ENCODE peak calls at places on chromosome 1, in eight cellular contexts. S, Z, X, V, Q, M, E and I are unnamed samples.

GRCh38 chr1:50426702-50427085 is 3.5 kb upstream of the DMRTA2 start:
- DNase-seq in S (no peak), Z (no peak), X (no peak), V (no peak), Q (no peak), M (no peak), E (no peak), I (no peak)

GRCh38 chr1:70818391-70818790 is 229.2 kb downstream of the PTGER3 start:
- DNase-seq in S (no peak), Z (no peak), X (no peak), V (no peak), Q (no peak), M (peak; percentile 24), E (no peak), I (no peak)

GRCh38 chr1:27873671-27874384 is 1.5 kb downstream of the THEMIS2 start:
- DNase-seq in S (no peak), Z (no peak), X (no peak), V (no peak), Q (no peak), M (no peak), E (no peak), I (peak; percentile 90)

GRCh38 chr1:6259491-6260362 is 1.2 kb downstream of the GPR153 start:
- DNase-seq in S (peak; percentile 54), Z (peak; percentile 90), X (peak; percentile 45), V (peak; percentile 31), Q (peak; percentile 89), M (no peak), E (peak; percentile 86), I (no peak)

GRCh38 chr1:160834945-160835565 is 27.6 kb downstream of the CD244 start:
- DNase-seq in S (peak; percentile 18), Z (no peak), X (no peak), V (no peak), Q (no peak), M (no peak), E (no peak), I (no peak)

GRCh38 chr1:155277896-155278688 is 829 bp downstream of the HCN3 start:
- DNase-seq in S (peak; percentile 42), Z (peak; percentile 71), X (peak; percentile 13), V (no peak), Q (peak; percentile 84), M (no peak), E (no peak), I (no peak)

GRCh38 chr1:230753191-230753585 is 6.0 kb downstream of the CAPN9 start:
- DNase-seq in S (no peak), Z (no peak), X (no peak), V (no peak), Q (no peak), M (no peak), E (no peak), I (no peak)

GRCh38 chr1:237712808-237713207 is 177.9 kb downstream of the ZP4 start:
- DNase-seq in S (no peak), Z (no peak), X (no peak), V (no peak), Q (no peak), M (no peak), E (no peak), I (no peak)

GRCh38 chr1:167310732-167311131 is 90.0 kb downstream of the POU2F1 start:
- DNase-seq in S (no peak), Z (no peak), X (no peak), V (no peak), Q (no peak), M (no peak), E (no peak), I (no peak)

GRCh38 chr1:42658880-42659337 is 686 bp downstream of the PPIH start:
- DNase-seq in S (no peak), Z (no peak), X (no peak), V (no peak), Q (no peak), M (no peak), E (no peak), I (no peak)

GRCh38 chr1:44776749-44777068 is 1.4 kb downstream of the RPS8 start:
- DNase-seq in S (no peak), Z (no peak), X (no peak), V (no peak), Q (no peak), M (no peak), E (no peak), I (no peak)

GRCh38 chr1:95905818-95906395 is 671.9 kb downstream of the RWDD3 start:
- DNase-seq in S (no peak), Z (no peak), X (no peak), V (no peak), Q (no peak), M (no peak), E (no peak), I (no peak)

GRCh38 chr1:43274125-43274803 is 4.5 kb downstream of the TMEM125 start:
- DNase-seq in S (no peak), Z (no peak), X (no peak), V (no peak), Q (peak; percentile 53), M (peak; percentile 33), E (peak; percentile 20), I (peak; percentile 73)

GRCh38 chr1:203682401-203683383 is 56.1 kb downstream of the ATP2B4 start:
- DNase-seq in S (no peak), Z (no peak), X (no peak), V (no peak), Q (no peak), M (no peak), E (no peak), I (no peak)

GRCh38 chr1:162019006-162019405 is 4.7 kb downstream of the OLFML2B start:
- DNase-seq in S (no peak), Z (no peak), X (no peak), V (no peak), Q (no peak), M (no peak), E (no peak), I (no peak)

GRCh38 chr1:56295949-56296929 is 283.1 kb downstream of the PLPP3 start:
- DNase-seq in S (no peak), Z (no peak), X (no peak), V (no peak), Q (no peak), M (no peak), E (no peak), I (no peak)

GRCh38 chr1:6891781-6892579 is 106.7 kb downstream of the CAMTA1 start:
- DNase-seq in S (no peak), Z (no peak), X (no peak), V (no peak), Q (no peak), M (no peak), E (no peak), I (no peak)

GRCh38 chr1:24152631-24153494 is 9.9 kb upstream of the IL22RA1 start:
- DNase-seq in S (no peak), Z (no peak), X (no peak), V (no peak), Q (no peak), M (no peak), E (no peak), I (no peak)

GRCh38 chr1:177913762-177914540 is 55.9 kb downstream of the SEC16B start:
- DNase-seq in S (no peak), Z (no peak), X (no peak), V (no peak), Q (no peak), M (no peak), E (no peak), I (no peak)

GRCh38 chr1:24764848-24765247 is 19.6 kb downstream of the CLIC4 start:
- DNase-seq in S (no peak), Z (no peak), X (no peak), V (no peak), Q (no peak), M (no peak), E (no peak), I (no peak)

GRCh38 chr1:15989776-15990175 is 13.9 kb upstream of the ZBTB17 start:
- DNase-seq in S (no peak), Z (no peak), X (no peak), V (no peak), Q (no peak), M (no peak), E (no peak), I (no peak)

GRCh38 chr1:232820431-232820830 is 15.2 kb downstream of the MAP10 start:
- DNase-seq in S (no peak), Z (no peak), X (no peak), V (no peak), Q (no peak), M (no peak), E (no peak), I (no peak)

GRCh38 chr1:209768354-209768774 is 12.5 kb downstream of the TRAF3IP3 start:
- DNase-seq in S (peak; percentile 48), Z (no peak), X (no peak), V (no peak), Q (no peak), M (no peak), E (no peak), I (no peak)

GRCh38 chr1:207486210-207486609 is 9.7 kb upstream of the CR1 start:
- DNase-seq in S (no peak), Z (no peak), X (no peak), V (no peak), Q (no peak), M (no peak), E (no peak), I (no peak)

GRCh38 chr1:10316752-10317151 is 82.1 kb upstream of the PGD start:
- DNase-seq in S (no peak), Z (no peak), X (no peak), V (no peak), Q (no peak), M (no peak), E (no peak), I (no peak)

GRCh38 chr1:147514233-147514632 is 27.1 kb upstream of the BCL9 start:
- DNase-seq in S (no peak), Z (no peak), X (no peak), V (no peak), Q (no peak), M (no peak), E (no peak), I (no peak)